ENCODE peak calls at places on chromosomes 6 and 20, in five cellular contexts. Z, J, I, W and Q are unnamed samples.

GRCh38 chr20:17320456-17320855 is 93.6 kb downstream of the PCSK2 start:
- DNase-seq in W (no peak), Z (no peak), I (no peak), J (no peak), Q (no peak)

GRCh38 chr6:89976141-89977020 is 82.1 kb downstream of the GJA10 start:
- DNase-seq in Z (no peak), I (no peak), W (no peak), J (no peak), Q (no peak)

GRCh38 chr20:35013421-35014411 is 58.0 kb downstream of the MYH7B start:
- DNase-seq in Z (no peak), I (no peak), J (peak), W (no peak), Q (peak)

GRCh38 chr6:148689168-148689567 is 57.7 kb upstream of the UST start:
- DNase-seq in I (no peak), W (no peak), J (no peak), Z (no peak), Q (no peak)

GRCh38 chr6:13527669-13528051 is 40.3 kb upstream of the GFOD1 start:
- DNase-seq in Z (no peak), W (no peak), I (no peak), J (no peak), Q (no peak)

GRCh38 chr6:24600903-24601302 is 45.1 kb downstream of the KIAA0319 start:
- DNase-seq in W (no peak), I (no peak), Z (no peak), J (no peak), Q (no peak)

GRCh38 chr6:81751388-81752083 is 945 bp downstream of the TENT5A start:
- DNase-seq in J (peak), W (peak), Z (peak), I (peak), Q (peak)

GRCh38 chr6:1188199-1188598 is 123.7 kb upstream of the FOXQ1 start:
- DNase-seq in J (no peak), W (no peak), I (no peak), Z (no peak), Q (no peak)

GRCh38 chr6:97669191-97669651 is 386.2 kb upstream of the MMS22L start:
- DNase-seq in J (no peak), I (no peak), W (no peak), Z (peak), Q (no peak)

GRCh38 chr6:111382476-111383294 is 100.3 kb downstream of the REV3L start:
- DNase-seq in J (no peak), I (peak), Z (peak), W (no peak), Q (no peak)

GRCh38 chr6:36851149-36851614 is 11.9 kb upstream of the CPNE5 start:
- DNase-seq in Z (peak), W (no peak), J (peak), I (peak), Q (no peak)